ENCODE peak calls at places on chromosomes 5 and 9, in ten cellular contexts. L, X, A, E, F, J, I, M, K and H are unnamed samples.

GRCh38 chr9:127066060-127066774 is 56.2 kb downstream of the ANGPTL2 start:
- DNase-seq in L (no peak), X (no peak), A (no peak), E (no peak), F (no peak), J (no peak), I (no peak), M (no peak), K (no peak), H (no peak)

GRCh38 chr9:121746411-121746810 is 95.0 kb downstream of the DAB2IP start:
- DNase-seq in L (no peak), X (no peak), A (no peak), E (no peak), F (no peak), J (no peak), I (no peak), M (no peak), K (no peak), H (no peak)

GRCh38 chr9:5721279-5722087 is 92.6 kb downstream of the RIC1 start:
- DNase-seq in L (no peak), X (peak), A (no peak), E (no peak), F (no peak), J (no peak), I (no peak), M (no peak), K (no peak), H (no peak)

GRCh38 chr5:3394046-3394597 is 201.5 kb upstream of the IRX1 start:
- DNase-seq in L (peak), X (no peak), A (no peak), E (no peak), F (no peak), J (no peak), I (no peak), M (no peak), K (no peak), H (peak)

GRCh38 chr5:61306531-61307195 is 25.4 kb upstream of the ZSWIM6 start:
- DNase-seq in L (no peak), X (no peak), A (no peak), E (peak), F (no peak), J (no peak), I (no peak), M (no peak), K (no peak), H (peak)

GRCh38 chr5:132103969-132104391 is 30.4 kb downstream of the CSF2 start:
- DNase-seq in L (no peak), X (no peak), A (no peak), E (peak), F (no peak), J (no peak), I (no peak), M (no peak), K (no peak), H (no peak)

GRCh38 chr5:37950436-37950835 is 110.6 kb upstream of the GDNF start:
- DNase-seq in L (no peak), X (no peak), A (no peak), E (no peak), F (no peak), J (no peak), I (no peak), M (no peak), K (no peak), H (no peak)

GRCh38 chr5:73338201-73339126 is 110.1 kb downstream of the FOXD1 start:
- DNase-seq in L (no peak), X (peak), A (no peak), E (no peak), F (no peak), J (no peak), I (no peak), M (no peak), K (no peak), H (peak)

GRCh38 chr5:112551437-112552018 is 132.5 kb upstream of the EPB41L4A start:
- DNase-seq in L (no peak), X (peak), A (peak), E (peak), F (peak), J (no peak), I (peak), M (no peak), K (no peak), H (peak)

GRCh38 chr9:33443504-33444154 is 3.8 kb downstream of the AQP3 start:
- DNase-seq in L (no peak), X (no peak), A (no peak), E (no peak), F (no peak), J (no peak), I (no peak), M (peak), K (no peak), H (no peak)

GRCh38 chr5:143316844-143317631 is 86.4 kb downstream of the NR3C1 start:
- DNase-seq in L (no peak), X (peak), A (peak), E (no peak), F (no peak), J (no peak), I (no peak), M (no peak), K (no peak), H (no peak)

GRCh38 chr9:130869250-130869649 is 27.4 kb downstream of the QRFP start:
- DNase-seq in L (no peak), X (no peak), A (peak), E (no peak), F (no peak), J (no peak), I (peak), M (no peak), K (peak), H (no peak)

GRCh38 chr5:75584641-75585040 is 26.6 kb upstream of the ANKDD1B start:
- DNase-seq in L (no peak), X (peak), A (no peak), E (no peak), F (no peak), J (no peak), I (peak), M (no peak), K (no peak), H (no peak)

GRCh38 chr5:143806568-143806967 is 5.4 kb upstream of the HMHB1 start:
- DNase-seq in L (no peak), X (no peak), A (no peak), E (no peak), F (no peak), J (no peak), I (no peak), M (no peak), K (no peak), H (peak)

GRCh38 chr5:14131855-14132503 is 11.2 kb upstream of the TRIO start:
- DNase-seq in L (no peak), X (no peak), A (no peak), E (no peak), F (no peak), J (no peak), I (peak), M (no peak), K (no peak), H (no peak)

GRCh38 chr9:127805620-127806019 is 2.9 kb downstream of the FPGS start:
- DNase-seq in L (peak), X (no peak), A (no peak), E (peak), F (no peak), J (no peak), I (no peak), M (peak), K (no peak), H (peak)

GRCh38 chr5:96463106-96463505 is 30.1 kb upstream of the PCSK1 start:
- DNase-seq in L (no peak), X (no peak), A (peak), E (no peak), F (no peak), J (no peak), I (no peak), M (no peak), K (no peak), H (no peak)

GRCh38 chr5:123803359-123803758 is 291.4 kb downstream of the CSNK1G3 start:
- DNase-seq in L (no peak), X (no peak), A (no peak), E (no peak), F (no peak), J (no peak), I (no peak), M (no peak), K (no peak), H (no peak)

GRCh38 chr9:4661165-4662095 is 664 bp upstream of the PLPP6 start:
- DNase-seq in L (no peak), X (peak), A (no peak), E (no peak), F (no peak), J (no peak), I (no peak), M (no peak), K (no peak), H (peak)

GRCh38 chr5:58056546-58056945 is 403.3 kb downstream of the PLK2 start:
- DNase-seq in L (no peak), X (peak), A (no peak), E (no peak), F (no peak), J (no peak), I (no peak), M (no peak), K (no peak), H (no peak)

GRCh38 chr9:136952354-136952855 is 332 bp downstream of the LCN12 start:
- DNase-seq in L (peak), X (no peak), A (no peak), E (no peak), F (no peak), J (no peak), I (no peak), M (no peak), K (no peak), H (no peak)

GRCh38 chr5:156912869-156913268 is 50.2 kb downstream of the TIMD4 start:
- DNase-seq in L (no peak), X (no peak), A (no peak), E (peak), F (no peak), J (no peak), I (no peak), M (no peak), K (no peak), H (no peak)

GRCh38 chr5:105952875-105953274 is 1717.9 kb downstream of the EFNA5 start:
- DNase-seq in L (no peak), X (no peak), A (peak), E (no peak), F (no peak), J (no peak), I (no peak), M (no peak), K (no peak), H (no peak)

GRCh38 chr5:124697912-124698690 is 48.3 kb downstream of the ZNF608 start:
- DNase-seq in L (no peak), X (no peak), A (no peak), E (no peak), F (no peak), J (no peak), I (no peak), M (no peak), K (peak), H (peak)

GRCh38 chr9:88641471-88642240 is 106.7 kb downstream of the NXNL2 start:
- DNase-seq in L (no peak), X (no peak), A (no peak), E (no peak), F (no peak), J (no peak), I (no peak), M (no peak), K (no peak), H (no peak)

GRCh38 chr5:157502143-157502647 is 42.2 kb downstream of the NIPAL4 start:
- DNase-seq in L (no peak), X (no peak), A (no peak), E (no peak), F (no peak), J (no peak), I (peak), M (no peak), K (no peak), H (no peak)

GRCh38 chr5:128201065-128201926 is 117.7 kb downstream of the SLC12A2 start:
- DNase-seq in L (peak), X (peak), A (no peak), E (peak), F (no peak), J (peak), I (peak), M (peak), K (peak), H (peak)

GRCh38 chr5:156753846-156754245 is 96.2 kb upstream of the PPP1R2B start:
- DNase-seq in L (no peak), X (no peak), A (no peak), E (peak), F (no peak), J (no peak), I (no peak), M (no peak), K (no peak), H (no peak)

GRCh38 chr5:82367930-82368329 is 89.8 kb upstream of the RPS23 start:
- DNase-seq in L (no peak), X (no peak), A (no peak), E (no peak), F (no peak), J (no peak), I (no peak), M (no peak), K (no peak), H (no peak)

GRCh38 chr5:54646285-54647101 is 128.9 kb downstream of the SNX18 start:
- DNase-seq in L (no peak), X (peak), A (peak), E (peak), F (no peak), J (peak), I (peak), M (peak), K (peak), H (peak)

GRCh38 chr5:119243888-119244287 is 111.9 kb upstream of the TNFAIP8 start:
- DNase-seq in L (no peak), X (peak), A (no peak), E (no peak), F (no peak), J (no peak), I (no peak), M (peak), K (no peak), H (no peak)

GRCh38 chr9:68418259-68418845 is 61.9 kb downstream of the PGM5 start:
- DNase-seq in L (no peak), X (no peak), A (no peak), E (no peak), F (no peak), J (no peak), I (no peak), M (no peak), K (peak), H (peak)

GRCh38 chr5:124103671-124104070 is 591.7 kb downstream of the CSNK1G3 start:
- DNase-seq in L (no peak), X (peak), A (no peak), E (no peak), F (no peak), J (no peak), I (no peak), M (no peak), K (no peak), H (peak)

GRCh38 chr5:90201923-90202322 is 207.6 kb downstream of the CETN3 start:
- DNase-seq in L (no peak), X (peak), A (peak), E (no peak), F (peak), J (no peak), I (no peak), M (no peak), K (no peak), H (no peak)

GRCh38 chr9:73259086-73259696 is 107.5 kb downstream of the ANXA1 start:
- DNase-seq in L (no peak), X (no peak), A (no peak), E (no peak), F (no peak), J (no peak), I (no peak), M (no peak), K (no peak), H (no peak)

GRCh38 chr5:36305571-36306326 is 4.0 kb upstream of the RANBP3L start:
- DNase-seq in L (peak), X (peak), A (peak), E (peak), F (peak), J (no peak), I (peak), M (peak), K (peak), H (peak)

GRCh38 chr9:131043097-131043496 is 34.1 kb downstream of the LAMC3 start:
- DNase-seq in L (no peak), X (no peak), A (no peak), E (no peak), F (no peak), J (no peak), I (no peak), M (peak), K (no peak), H (no peak)